ENCODE peak calls at places on chromosomes 11 and 22, in seven cellular contexts. One of them, this sample, is unnamed.

GRCh38 chr11:40819230-40819629 is 640.2 kb downstream of the LRRC4C start:
- DNase-seq in heart right ventricle: no peak
- DNase-seq in nephron progenitor cell: no peak
- DNase-seq in upper lobe of left lung: no peak
- DNase-seq in CD8-positive, alpha-beta T cell: no peak
- DNase-seq in lower lobe of right lung: no peak
- DNase-seq in fibroblast of pulmonary artery: no peak
- DNase-seq in this sample: no peak

GRCh38 chr22:19527861-19528417 is 3.7 kb upstream of the CLDN5 start:
- DNase-seq in heart right ventricle: no peak
- DNase-seq in nephron progenitor cell: no peak
- DNase-seq in upper lobe of left lung: no peak
- DNase-seq in CD8-positive, alpha-beta T cell: no peak
- DNase-seq in lower lobe of right lung: no peak
- DNase-seq in fibroblast of pulmonary artery: no peak
- DNase-seq in this sample: no peak

GRCh38 chr11:36564376-36565032 is 3.3 kb upstream of the RAG1 start:
- DNase-seq in heart right ventricle: peak
- DNase-seq in nephron progenitor cell: peak
- DNase-seq in upper lobe of left lung: no peak
- DNase-seq in CD8-positive, alpha-beta T cell: peak
- DNase-seq in lower lobe of right lung: no peak
- DNase-seq in fibroblast of pulmonary artery: peak
- DNase-seq in this sample: no peak

GRCh38 chr11:26330255-26330654 is 1.7 kb upstream of the ANO3 start:
- DNase-seq in heart right ventricle: no peak
- DNase-seq in nephron progenitor cell: no peak
- DNase-seq in upper lobe of left lung: no peak
- DNase-seq in CD8-positive, alpha-beta T cell: no peak
- DNase-seq in lower lobe of right lung: no peak
- DNase-seq in fibroblast of pulmonary artery: no peak
- DNase-seq in this sample: no peak

GRCh38 chr22:24376606-24377005 is 50.8 kb upstream of the ADORA2A start:
- DNase-seq in heart right ventricle: no peak
- DNase-seq in nephron progenitor cell: no peak
- DNase-seq in upper lobe of left lung: no peak
- DNase-seq in CD8-positive, alpha-beta T cell: no peak
- DNase-seq in lower lobe of right lung: no peak
- DNase-seq in fibroblast of pulmonary artery: no peak
- DNase-seq in this sample: no peak

GRCh38 chr11:32584921-32585320 is 1.3 kb downstream of the EIF3M start:
- DNase-seq in heart right ventricle: no peak
- DNase-seq in nephron progenitor cell: no peak
- DNase-seq in upper lobe of left lung: no peak
- DNase-seq in CD8-positive, alpha-beta T cell: no peak
- DNase-seq in lower lobe of right lung: no peak
- DNase-seq in fibroblast of pulmonary artery: no peak
- DNase-seq in this sample: no peak

GRCh38 chr11:77821349-77821851 is 456 bp downstream of the AAMDC start:
- DNase-seq in heart right ventricle: no peak
- DNase-seq in nephron progenitor cell: peak
- DNase-seq in upper lobe of left lung: no peak
- DNase-seq in CD8-positive, alpha-beta T cell: no peak
- DNase-seq in lower lobe of right lung: no peak
- DNase-seq in fibroblast of pulmonary artery: peak
- DNase-seq in this sample: no peak

GRCh38 chr11:35152575-35152974 is 13.6 kb downstream of the CD44 start:
- DNase-seq in heart right ventricle: no peak
- DNase-seq in nephron progenitor cell: no peak
- DNase-seq in upper lobe of left lung: no peak
- DNase-seq in CD8-positive, alpha-beta T cell: no peak
- DNase-seq in lower lobe of right lung: no peak
- DNase-seq in fibroblast of pulmonary artery: no peak
- DNase-seq in this sample: no peak

GRCh38 chr11:34548278-34548677 is 34.7 kb upstream of the ELF5 start:
- DNase-seq in heart right ventricle: no peak
- DNase-seq in nephron progenitor cell: no peak
- DNase-seq in upper lobe of left lung: no peak
- DNase-seq in CD8-positive, alpha-beta T cell: no peak
- DNase-seq in lower lobe of right lung: no peak
- DNase-seq in fibroblast of pulmonary artery: no peak
- DNase-seq in this sample: no peak

GRCh38 chr11:17221968-17222367 is 14.2 kb upstream of the PIK3C2A start:
- DNase-seq in heart right ventricle: no peak
- DNase-seq in nephron progenitor cell: no peak
- DNase-seq in upper lobe of left lung: no peak
- DNase-seq in CD8-positive, alpha-beta T cell: no peak
- DNase-seq in lower lobe of right lung: no peak
- DNase-seq in fibroblast of pulmonary artery: peak
- DNase-seq in this sample: no peak

GRCh38 chr11:554824-555499 is 5.6 kb downstream of the LMNTD2 start:
- DNase-seq in heart right ventricle: no peak
- DNase-seq in nephron progenitor cell: peak
- DNase-seq in upper lobe of left lung: peak
- DNase-seq in CD8-positive, alpha-beta T cell: peak
- DNase-seq in lower lobe of right lung: peak
- DNase-seq in fibroblast of pulmonary artery: peak
- DNase-seq in this sample: no peak

GRCh38 chr11:36356201-36356600 is 60.1 kb downstream of the PRR5L start:
- DNase-seq in heart right ventricle: no peak
- DNase-seq in nephron progenitor cell: no peak
- DNase-seq in upper lobe of left lung: no peak
- DNase-seq in CD8-positive, alpha-beta T cell: no peak
- DNase-seq in lower lobe of right lung: no peak
- DNase-seq in fibroblast of pulmonary artery: peak
- DNase-seq in this sample: no peak

GRCh38 chr11:80466570-80466969 is 1025.7 kb upstream of the TENM4 start:
- DNase-seq in heart right ventricle: no peak
- DNase-seq in nephron progenitor cell: no peak
- DNase-seq in upper lobe of left lung: no peak
- DNase-seq in CD8-positive, alpha-beta T cell: no peak
- DNase-seq in lower lobe of right lung: no peak
- DNase-seq in fibroblast of pulmonary artery: no peak
- DNase-seq in this sample: no peak

GRCh38 chr11:129728571-129728970 is 87.1 kb upstream of the TMEM45B start:
- DNase-seq in heart right ventricle: no peak
- DNase-seq in nephron progenitor cell: no peak
- DNase-seq in upper lobe of left lung: no peak
- DNase-seq in CD8-positive, alpha-beta T cell: no peak
- DNase-seq in lower lobe of right lung: no peak
- DNase-seq in fibroblast of pulmonary artery: no peak
- DNase-seq in this sample: no peak

GRCh38 chr11:101867951-101868350 is 46.9 kb upstream of the CEP126 start:
- DNase-seq in heart right ventricle: no peak
- DNase-seq in nephron progenitor cell: no peak
- DNase-seq in upper lobe of left lung: no peak
- DNase-seq in CD8-positive, alpha-beta T cell: no peak
- DNase-seq in lower lobe of right lung: no peak
- DNase-seq in fibroblast of pulmonary artery: peak
- DNase-seq in this sample: no peak

GRCh38 chr11:120137611-120138521 is at the start of gene TRIM29:
- DNase-seq in heart right ventricle: peak
- DNase-seq in nephron progenitor cell: no peak
- DNase-seq in upper lobe of left lung: no peak
- DNase-seq in CD8-positive, alpha-beta T cell: no peak
- DNase-seq in lower lobe of right lung: peak
- DNase-seq in fibroblast of pulmonary artery: no peak
- DNase-seq in this sample: peak
- TF ChIP-seq CTCF in heart right ventricle: no peak
- TF ChIP-seq CTCF in nephron progenitor cell: no peak
- TF ChIP-seq CTCF in upper lobe of left lung: no peak
- TF ChIP-seq CTCF in CD8-positive, alpha-beta T cell: no peak
- TF ChIP-seq CTCF in lower lobe of right lung: no peak
- TF ChIP-seq CTCF in fibroblast of pulmonary artery: no peak
- TF ChIP-seq CTCF in this sample: peak

GRCh38 chr11:73760680-73761402 is at the start of gene RAB6A:
- DNase-seq in heart right ventricle: peak
- DNase-seq in nephron progenitor cell: peak
- DNase-seq in upper lobe of left lung: peak
- DNase-seq in CD8-positive, alpha-beta T cell: peak
- DNase-seq in lower lobe of right lung: peak
- DNase-seq in fibroblast of pulmonary artery: peak
- DNase-seq in this sample: peak

GRCh38 chr11:73759520-73760065 is 1.3 kb downstream of the RAB6A start:
- DNase-seq in heart right ventricle: no peak
- DNase-seq in nephron progenitor cell: no peak
- DNase-seq in upper lobe of left lung: no peak
- DNase-seq in CD8-positive, alpha-beta T cell: no peak
- DNase-seq in lower lobe of right lung: no peak
- DNase-seq in fibroblast of pulmonary artery: peak
- DNase-seq in this sample: no peak

GRCh38 chr11:73762732-73763131 is 1.9 kb upstream of the RAB6A start:
- DNase-seq in heart right ventricle: no peak
- DNase-seq in nephron progenitor cell: no peak
- DNase-seq in upper lobe of left lung: no peak
- DNase-seq in CD8-positive, alpha-beta T cell: no peak
- DNase-seq in lower lobe of right lung: no peak
- DNase-seq in fibroblast of pulmonary artery: no peak
- DNase-seq in this sample: no peak

GRCh38 chr11:73760066-73760679 is 701 bp downstream of the RAB6A start:
- DNase-seq in heart right ventricle: peak
- DNase-seq in nephron progenitor cell: peak
- DNase-seq in upper lobe of left lung: peak
- DNase-seq in CD8-positive, alpha-beta T cell: no peak
- DNase-seq in lower lobe of right lung: peak
- DNase-seq in fibroblast of pulmonary artery: peak
- DNase-seq in this sample: peak

GRCh38 chr11:73761403-73761945 is 600 bp upstream of the RAB6A start:
- DNase-seq in heart right ventricle: peak
- DNase-seq in nephron progenitor cell: no peak
- DNase-seq in upper lobe of left lung: peak
- DNase-seq in CD8-positive, alpha-beta T cell: no peak
- DNase-seq in lower lobe of right lung: peak
- DNase-seq in fibroblast of pulmonary artery: no peak
- DNase-seq in this sample: no peak
- TF ChIP-seq CTCF in heart right ventricle: no peak
- TF ChIP-seq CTCF in nephron progenitor cell: no peak
- TF ChIP-seq CTCF in upper lobe of left lung: no peak
- TF ChIP-seq CTCF in CD8-positive, alpha-beta T cell: peak
- TF ChIP-seq CTCF in lower lobe of right lung: no peak
- TF ChIP-seq CTCF in fibroblast of pulmonary artery: no peak
- TF ChIP-seq CTCF in this sample: no peak

GRCh38 chr11:124071622-124071948 is 30.5 kb upstream of the OR10G7 start:
- DNase-seq in heart right ventricle: no peak
- DNase-seq in nephron progenitor cell: no peak
- DNase-seq in upper lobe of left lung: no peak
- DNase-seq in CD8-positive, alpha-beta T cell: no peak
- DNase-seq in lower lobe of right lung: no peak
- DNase-seq in fibroblast of pulmonary artery: no peak
- DNase-seq in this sample: no peak
- TF ChIP-seq CTCF in heart right ventricle: no peak
- TF ChIP-seq CTCF in nephron progenitor cell: no peak
- TF ChIP-seq CTCF in upper lobe of left lung: no peak
- TF ChIP-seq CTCF in CD8-positive, alpha-beta T cell: no peak
- TF ChIP-seq CTCF in lower lobe of right lung: no peak
- TF ChIP-seq CTCF in fibroblast of pulmonary artery: no peak
- TF ChIP-seq CTCF in this sample: peak

GRCh38 chr11:64650923-64651523 is 60.0 kb downstream of the SLC22A12 start:
- DNase-seq in heart right ventricle: no peak
- DNase-seq in nephron progenitor cell: peak
- DNase-seq in upper lobe of left lung: no peak
- DNase-seq in CD8-positive, alpha-beta T cell: no peak
- DNase-seq in lower lobe of right lung: no peak
- DNase-seq in fibroblast of pulmonary artery: peak
- DNase-seq in this sample: no peak
- TF ChIP-seq CTCF in heart right ventricle: peak
- TF ChIP-seq CTCF in nephron progenitor cell: peak
- TF ChIP-seq CTCF in upper lobe of left lung: peak
- TF ChIP-seq CTCF in CD8-positive, alpha-beta T cell: no peak
- TF ChIP-seq CTCF in lower lobe of right lung: peak
- TF ChIP-seq CTCF in fibroblast of pulmonary artery: peak
- TF ChIP-seq CTCF in this sample: peak

GRCh38 chr11:13183826-13184196 is 93.8 kb upstream of the BMAL1 start:
- DNase-seq in heart right ventricle: no peak
- DNase-seq in nephron progenitor cell: no peak
- DNase-seq in upper lobe of left lung: no peak
- DNase-seq in CD8-positive, alpha-beta T cell: no peak
- DNase-seq in lower lobe of right lung: no peak
- DNase-seq in fibroblast of pulmonary artery: no peak
- DNase-seq in this sample: no peak
- TF ChIP-seq CTCF in heart right ventricle: no peak
- TF ChIP-seq CTCF in nephron progenitor cell: no peak
- TF ChIP-seq CTCF in upper lobe of left lung: no peak
- TF ChIP-seq CTCF in CD8-positive, alpha-beta T cell: no peak
- TF ChIP-seq CTCF in lower lobe of right lung: no peak
- TF ChIP-seq CTCF in fibroblast of pulmonary artery: no peak
- TF ChIP-seq CTCF in this sample: no peak

GRCh38 chr22:46845281-46846153 is 83.1 kb downstream of the TBC1D22A start:
- DNase-seq in heart right ventricle: no peak
- DNase-seq in nephron progenitor cell: no peak
- DNase-seq in upper lobe of left lung: peak
- DNase-seq in CD8-positive, alpha-beta T cell: no peak
- DNase-seq in lower lobe of right lung: no peak
- DNase-seq in fibroblast of pulmonary artery: peak
- DNase-seq in this sample: no peak
- TF ChIP-seq CTCF in heart right ventricle: peak
- TF ChIP-seq CTCF in nephron progenitor cell: peak
- TF ChIP-seq CTCF in upper lobe of left lung: peak
- TF ChIP-seq CTCF in CD8-positive, alpha-beta T cell: no peak
- TF ChIP-seq CTCF in lower lobe of right lung: peak
- TF ChIP-seq CTCF in fibroblast of pulmonary artery: peak
- TF ChIP-seq CTCF in this sample: peak

GRCh38 chr11:69912911-69913451 is 93.8 kb upstream of the FGF3 start:
- DNase-seq in heart right ventricle: no peak
- DNase-seq in nephron progenitor cell: peak
- DNase-seq in upper lobe of left lung: no peak
- DNase-seq in CD8-positive, alpha-beta T cell: no peak
- DNase-seq in lower lobe of right lung: peak
- DNase-seq in fibroblast of pulmonary artery: no peak
- DNase-seq in this sample: no peak
- TF ChIP-seq CTCF in heart right ventricle: peak
- TF ChIP-seq CTCF in nephron progenitor cell: no peak
- TF ChIP-seq CTCF in upper lobe of left lung: no peak
- TF ChIP-seq CTCF in CD8-positive, alpha-beta T cell: no peak
- TF ChIP-seq CTCF in lower lobe of right lung: peak
- TF ChIP-seq CTCF in fibroblast of pulmonary artery: peak
- TF ChIP-seq CTCF in this sample: peak

GRCh38 chr11:66546966-66547661 is 411 bp downstream of the ACTN3 start:
- DNase-seq in heart right ventricle: no peak
- DNase-seq in nephron progenitor cell: peak
- DNase-seq in upper lobe of left lung: no peak
- DNase-seq in CD8-positive, alpha-beta T cell: no peak
- DNase-seq in lower lobe of right lung: no peak
- DNase-seq in fibroblast of pulmonary artery: no peak
- DNase-seq in this sample: no peak

GRCh38 chr11:66548774-66549630 is 2.3 kb downstream of the ACTN3 start:
- DNase-seq in heart right ventricle: no peak
- DNase-seq in nephron progenitor cell: no peak
- DNase-seq in upper lobe of left lung: no peak
- DNase-seq in CD8-positive, alpha-beta T cell: no peak
- DNase-seq in lower lobe of right lung: no peak
- DNase-seq in fibroblast of pulmonary artery: no peak
- DNase-seq in this sample: no peak

GRCh38 chr11:66546368-66546965 is at the start of gene ACTN3:
- DNase-seq in heart right ventricle: peak
- DNase-seq in nephron progenitor cell: peak
- DNase-seq in upper lobe of left lung: peak
- DNase-seq in CD8-positive, alpha-beta T cell: no peak
- DNase-seq in lower lobe of right lung: no peak
- DNase-seq in fibroblast of pulmonary artery: peak
- DNase-seq in this sample: no peak

GRCh38 chr11:66548041-66548440 is 1.3 kb downstream of the ACTN3 start:
- DNase-seq in heart right ventricle: no peak
- DNase-seq in nephron progenitor cell: no peak
- DNase-seq in upper lobe of left lung: no peak
- DNase-seq in CD8-positive, alpha-beta T cell: no peak
- DNase-seq in lower lobe of right lung: no peak
- DNase-seq in fibroblast of pulmonary artery: no peak
- DNase-seq in this sample: no peak

GRCh38 chr11:66547662-66548009 is 933 bp downstream of the ACTN3 start:
- DNase-seq in heart right ventricle: no peak
- DNase-seq in nephron progenitor cell: peak
- DNase-seq in upper lobe of left lung: no peak
- DNase-seq in CD8-positive, alpha-beta T cell: no peak
- DNase-seq in lower lobe of right lung: no peak
- DNase-seq in fibroblast of pulmonary artery: no peak
- DNase-seq in this sample: no peak
- TF ChIP-seq CTCF in heart right ventricle: no peak
- TF ChIP-seq CTCF in nephron progenitor cell: no peak
- TF ChIP-seq CTCF in upper lobe of left lung: no peak
- TF ChIP-seq CTCF in CD8-positive, alpha-beta T cell: no peak
- TF ChIP-seq CTCF in lower lobe of right lung: no peak
- TF ChIP-seq CTCF in fibroblast of pulmonary artery: no peak
- TF ChIP-seq CTCF in this sample: no peak